ENCODE peak calls at places on chromosomes 6 and 20, in eight cellular contexts. G is endothelial cell of umbilical vein, X is heart left ventricle, M is adrenal gland, C is suprapubic skin, V is mucosa of descending colon, H is pancreas, R is tibial artery. D is an unnamed sample. For H3K36me3, the result is how much of the 10 kb centered on the place peaks cover.

GRCh38 chr6:114452785-114453401 is 110.1 kb upstream of the HS3ST5 start:
- DNase-seq in G (no peak), X (no peak), M (no peak), C (no peak), V (no peak), H (no peak), R (no peak), D (no peak)

GRCh38 chr6:151240861-151241642 is 1.3 kb downstream of the AKAP12 start:
- DNase-seq in G (peak), X (peak), M (peak), C (no peak), V (peak), H (peak), R (peak), D (peak)

GRCh38 chr6:61751986-61752385 is 534.0 kb downstream of the KHDRBS2 start:
- DNase-seq in G (no peak), X (no peak), M (no peak), C (no peak), V (no peak), H (no peak), R (no peak), D (no peak)

GRCh38 chr6:26197736-26198625 is 110.8 kb downstream of the HFE start:
- DNase-seq in G (peak), X (peak), M (peak), C (no peak), V (peak), H (no peak), R (no peak), D (no peak)

GRCh38 chr20:61128701-61129655 is 123.1 kb upstream of the CDH4 start:
- DNase-seq in G (no peak), X (no peak), M (no peak), C (no peak), V (no peak), H (no peak), R (no peak), D (no peak)

GRCh38 chr20:15942130-15942529 is 631.1 kb downstream of the KIF16B start:
- DNase-seq in G (no peak), X (no peak), M (no peak), C (no peak), V (no peak), H (no peak), R (no peak), D (no peak)

GRCh38 chr6:56538851-56539250 is 103.8 kb downstream of the DST start:
- DNase-seq in G (no peak), X (no peak), M (no peak), C (no peak), V (no peak), H (no peak), R (no peak), D (no peak)

GRCh38 chr6:108651781-108652227 is 91.1 kb downstream of the FOXO3 start:
- DNase-seq in G (no peak), X (peak), M (no peak), C (no peak), V (no peak), H (peak), R (peak), D (peak)

GRCh38 chr6:121838842-121839241 is 403.4 kb downstream of the GJA1 start:
- DNase-seq in G (no peak), X (peak), M (no peak), C (no peak), V (no peak), H (no peak), R (no peak), D (peak)

GRCh38 chr6:47203266-47203967 is 106.3 kb downstream of the TNFRSF21 start:
- DNase-seq in G (no peak), X (no peak), M (no peak), C (no peak), V (no peak), H (no peak), R (no peak), D (no peak)

GRCh38 chr6:131877999-131878789 is 70.4 kb downstream of the ENPP1 start:
- DNase-seq in G (no peak), X (no peak), M (peak), C (no peak), V (no peak), H (no peak), R (no peak), D (no peak)

GRCh38 chr6:36525346-36525745 is 21.9 kb downstream of the STK38 start:
- DNase-seq in G (no peak), X (no peak), M (no peak), C (no peak), V (no peak), H (no peak), R (no peak), D (no peak)

GRCh38 chr6:150091466-150091865 is 22.5 kb upstream of the ULBP3 start:
- DNase-seq in G (no peak), X (no peak), M (no peak), C (no peak), V (no peak), H (no peak), R (no peak), D (no peak)

GRCh38 chr6:124297507-124297906 is 493.8 kb downstream of the NKAIN2 start:
- DNase-seq in G (no peak), X (no peak), M (no peak), C (no peak), V (no peak), H (no peak), R (no peak), D (no peak)

GRCh38 chr20:51596656-51597388 is 54.3 kb upstream of the NFATC2 start:
- DNase-seq in G (no peak), X (no peak), M (no peak), C (no peak), V (no peak), H (no peak), R (no peak), D (no peak)

GRCh38 chr6:14135865-14136539 is 18.4 kb downstream of the CD83 start:
- DNase-seq in G (no peak), X (no peak), M (no peak), C (no peak), V (no peak), H (no peak), R (no peak), D (no peak)

GRCh38 chr20:23116301-23117089 is 30.4 kb upstream of the CD93 start:
- DNase-seq in G (no peak), X (no peak), M (peak), C (no peak), V (no peak), H (no peak), R (no peak), D (no peak)

GRCh38 chr20:45294003-45294368 is 12.7 kb upstream of the RBPJL start:
- DNase-seq in G (no peak), X (no peak), M (no peak), C (no peak), V (no peak), H (no peak), R (no peak), D (no peak)
- TF ChIP-seq CTCF in G (no peak), X (peak), M (no peak), C (no peak), V (no peak), H (no peak), R (no peak), D (no peak)

DNA sequence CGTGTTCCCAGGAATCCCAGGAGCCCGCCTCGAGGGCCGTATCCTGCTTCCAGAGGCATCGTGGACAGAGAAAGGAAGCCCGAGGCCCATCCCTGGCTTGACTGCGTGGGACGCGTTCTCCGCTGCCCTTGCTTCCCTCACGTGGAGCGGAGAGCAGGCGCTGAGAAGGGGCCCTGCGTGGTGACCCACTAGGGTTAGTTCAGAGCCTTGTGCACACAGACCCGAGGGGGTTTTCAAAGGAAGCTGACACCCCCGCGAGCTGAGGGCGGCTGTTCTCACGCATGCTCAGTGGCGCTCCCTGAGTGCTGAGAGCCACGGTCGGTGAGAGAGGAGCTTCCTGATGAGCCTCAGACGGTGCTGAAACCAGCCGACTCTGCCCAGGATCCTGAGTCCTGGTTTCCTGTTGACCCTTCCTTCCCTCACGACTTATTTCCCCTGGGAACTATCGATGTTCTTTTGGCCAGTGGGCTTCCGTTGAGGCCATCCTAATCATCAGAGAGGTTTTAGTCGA is 28.9 kb upstream of the CCR6 start:
- DNase-seq in G (no peak), X (no peak), M (no peak), C (no peak), V (peak), H (no peak), R (no peak), D (no peak)
- H3K4me3 ChIP-seq in G (no peak), X (peak), M (no peak), C (peak), V (no peak), H (no peak), R (no peak), D (no peak)

GRCh38 chr6:31535538-31536324 is 6.1 kb downstream of the DDX39B start:
- DNase-seq in G (no peak), X (no peak), M (no peak), C (no peak), V (no peak), H (no peak), R (no peak), D (no peak)

GRCh38 chr6:31541658-31542521 is at the start of gene DDX39B:
- DNase-seq in G (peak), X (peak), M (peak), C (peak), V (peak), H (peak), R (peak), D (peak)

GRCh38 chr6:31540640-31541039 is 1.2 kb downstream of the DDX39B start:
- DNase-seq in G (no peak), X (no peak), M (no peak), C (no peak), V (no peak), H (no peak), R (no peak), D (no peak)

GRCh38 chr6:31541059-31541657 is 645 bp downstream of the DDX39B start:
- DNase-seq in G (no peak), X (no peak), M (peak), C (no peak), V (no peak), H (peak), R (peak), D (no peak)

DNA sequence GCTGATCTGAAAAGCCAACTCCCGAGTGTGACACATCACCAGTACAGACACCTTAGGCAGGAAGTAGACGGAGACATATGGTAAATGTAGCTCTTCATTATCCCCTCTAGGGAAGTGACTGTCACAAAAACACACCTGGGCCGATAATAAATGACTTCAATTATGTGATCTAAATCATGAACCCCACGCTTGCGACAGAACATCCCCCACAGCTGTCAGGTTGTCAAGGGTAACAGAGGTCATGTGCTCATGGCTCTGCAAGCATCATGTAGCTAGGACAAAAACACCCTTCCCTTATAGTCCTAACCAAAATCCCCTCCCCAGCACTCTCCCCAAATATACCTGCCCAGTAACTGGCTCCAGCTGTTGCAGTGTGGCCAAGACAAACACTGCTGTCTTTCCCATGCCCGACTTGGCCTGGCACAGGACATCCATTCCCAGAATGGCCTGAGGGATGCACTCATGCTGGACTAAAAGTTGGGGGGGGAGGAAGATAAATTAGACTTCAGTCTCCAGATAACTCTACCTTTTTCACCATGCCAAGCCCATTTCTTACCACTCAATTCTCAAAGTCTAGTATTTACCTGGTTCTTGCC is 2.9 kb downstream of the DDX39B start:
- DNase-seq in G (no peak), X (no peak), M (no peak), C (no peak), V (no peak), H (peak), R (no peak), D (no peak)
- H3K36me3 ChIP-seq in G (under half), X (half or more), M (half or more), C (half or more), V (under half), H (under half), R (half or more), D (half or more)

DNA sequence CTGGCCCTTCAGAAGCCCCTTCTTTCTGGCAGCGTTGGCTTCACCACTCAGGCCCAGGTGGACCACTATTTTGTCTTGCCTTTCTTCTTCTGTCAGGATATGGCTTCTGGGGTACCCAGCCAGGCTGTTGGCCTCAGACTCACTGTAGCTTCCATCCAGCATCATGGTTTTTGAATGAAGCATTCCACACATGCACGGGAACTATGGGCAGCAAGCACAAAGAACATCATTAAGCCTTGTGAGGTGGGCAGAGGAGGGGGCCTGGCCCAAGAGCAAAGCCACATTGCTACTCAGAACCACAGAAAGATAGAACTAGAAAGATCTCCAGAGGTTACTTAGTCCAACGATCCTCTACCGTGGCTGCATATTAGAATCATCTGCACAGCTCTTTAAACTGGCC is 40.6 kb upstream of the GABRR1 start:
- DNase-seq in G (no peak), X (no peak), M (no peak), C (no peak), V (no peak), H (no peak), R (no peak), D (no peak)
- TF ChIP-seq CTCF in G (no peak), X (no peak), M (no peak), C (no peak), V (no peak), H (no peak), R (no peak), D (no peak)

GRCh38 chr20:10466855-10467254 is 31.8 kb downstream of the SLX4IP start:
- DNase-seq in G (peak), X (no peak), M (no peak), C (no peak), V (no peak), H (no peak), R (no peak), D (no peak)
- H3K4me3 ChIP-seq in G (no peak), X (peak), M (no peak), C (no peak), V (no peak), H (no peak), R (peak), D (no peak)

GRCh38 chr6:39192736-39193135 is 36.5 kb downstream of the KCNK5 start:
- DNase-seq in G (no peak), X (no peak), M (no peak), C (no peak), V (no peak), H (no peak), R (no peak), D (no peak)
- H3K36me3 ChIP-seq in G (under half), X (under half), M (under half), C (under half), V (under half), H (under half), R (under half), D (under half)

DNA sequence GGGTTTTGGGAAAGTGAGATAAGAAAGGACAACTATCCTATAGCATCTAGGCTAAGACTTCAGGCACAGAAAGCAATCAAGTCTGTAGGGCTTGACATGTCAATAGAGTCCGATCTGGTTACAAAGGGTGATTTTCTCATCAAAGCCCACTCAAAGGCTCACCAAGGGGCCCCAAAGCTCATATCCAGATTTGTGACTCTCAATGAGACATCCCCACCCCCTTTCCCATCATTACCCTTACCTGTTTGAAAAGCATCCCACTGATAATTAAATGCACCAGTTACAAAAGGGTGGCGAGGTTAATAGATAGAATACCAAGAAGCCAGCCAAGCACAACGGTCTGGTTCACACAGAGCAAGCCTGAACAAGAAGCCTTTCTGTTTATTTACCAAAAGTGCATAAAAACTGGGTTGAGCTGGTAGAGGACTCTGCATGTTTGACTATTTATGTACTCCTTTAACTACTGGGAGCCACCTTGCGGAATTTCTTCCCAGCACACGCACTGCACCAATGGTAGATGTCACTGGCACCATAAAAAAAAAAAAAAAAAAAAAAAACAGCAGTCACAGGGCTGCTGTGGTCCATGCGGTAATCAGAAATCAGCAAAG is 6.1 kb downstream of the JAG1 start:
- DNase-seq in G (no peak), X (no peak), M (no peak), C (no peak), V (no peak), H (no peak), R (no peak), D (no peak)
- TF ChIP-seq CTCF in G (no peak), X (no peak), M (no peak), C (no peak), V (no peak), H (no peak), R (peak), D (peak)

GRCh38 chr6:169041078-169041477 is 212.6 kb downstream of the THBS2 start:
- DNase-seq in G (no peak), X (no peak), M (no peak), C (no peak), V (no peak), H (no peak), R (no peak), D (no peak)

GRCh38 chr6:169034523-169035167 is 219.0 kb downstream of the THBS2 start:
- DNase-seq in G (no peak), X (no peak), M (no peak), C (no peak), V (no peak), H (no peak), R (no peak), D (no peak)

GRCh38 chr6:169029861-169030260 is 223.8 kb downstream of the THBS2 start:
- DNase-seq in G (no peak), X (no peak), M (no peak), C (no peak), V (no peak), H (no peak), R (no peak), D (no peak)

GRCh38 chr6:169038691-169039090 is 215.0 kb downstream of the THBS2 start:
- DNase-seq in G (no peak), X (no peak), M (no peak), C (no peak), V (no peak), H (no peak), R (no peak), D (no peak)

GRCh38 chr6:169035381-169036280 is 218.0 kb downstream of the THBS2 start:
- DNase-seq in G (no peak), X (no peak), M (no peak), C (no peak), V (no peak), H (no peak), R (no peak), D (peak)
- H3K4me3 ChIP-seq in G (no peak), X (no peak), M (no peak), C (no peak), V (no peak), H (no peak), R (no peak), D (no peak)

GRCh38 chr6:41077536-41077935 is 4.8 kb downstream of the NFYA start:
- DNase-seq in G (no peak), X (no peak), M (no peak), C (no peak), V (no peak), H (no peak), R (no peak), D (no peak)

GRCh38 chr6:41074692-41075436 is 2.1 kb downstream of the NFYA start:
- DNase-seq in G (no peak), X (no peak), M (no peak), C (no peak), V (no peak), H (no peak), R (peak), D (no peak)

GRCh38 chr6:41080623-41081022 is 7.8 kb downstream of the NFYA start:
- DNase-seq in G (no peak), X (no peak), M (no peak), C (no peak), V (no peak), H (no peak), R (no peak), D (no peak)

GRCh38 chr6:41083072-41083471 is 10.3 kb downstream of the NFYA start:
- DNase-seq in G (no peak), X (no peak), M (no peak), C (no peak), V (no peak), H (no peak), R (no peak), D (no peak)

DNA sequence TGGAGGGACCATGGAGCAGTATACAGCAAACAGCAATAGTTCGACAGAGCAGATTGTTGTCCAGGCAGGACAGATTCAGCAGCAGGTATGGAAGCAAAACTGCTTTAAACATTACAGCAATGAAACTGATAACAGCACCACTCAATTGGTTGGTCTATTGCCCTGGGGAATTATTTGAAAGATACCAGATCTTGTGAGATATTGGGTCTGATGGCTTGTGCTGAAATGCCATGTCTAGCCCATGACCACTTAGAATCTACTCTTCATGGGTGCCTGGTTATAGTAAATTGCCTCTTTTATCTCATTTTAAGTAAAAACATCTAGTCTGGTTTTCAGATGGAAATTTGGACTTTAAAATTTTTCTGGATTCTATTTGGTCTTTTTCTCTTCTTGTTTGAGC is 6.3 kb downstream of the NFYA start:
- DNase-seq in G (no peak), X (no peak), M (no peak), C (no peak), V (no peak), H (no peak), R (no peak), D (no peak)
- H3K36me3 ChIP-seq in G (under half), X (half or more), M (under half), C (under half), V (under half), H (under half), R (under half), D (under half)